ENCODE peak calls at places on chromosome 16, in four cellular contexts. V, U, X and G are unnamed samples.
A peak's percentile ranks its signal among the peaks of the same experiment; 100 is the strongest.

GRCh38 chr16:85640254-85640558 is 27.1 kb downstream of the GSE1 start:
- DNase-seq in V (no peak), U (no peak), X (no peak), G (no peak)

GRCh38 chr16:2319606-2320005 is 20.9 kb downstream of the ABCA3 start:
- DNase-seq in V (no peak), X (no peak), U (no peak), G (no peak)

GRCh38 chr16:73033271-73033998 is 14.5 kb downstream of the ZFHX3 start:
- DNase-seq in X (no peak), U (no peak), V (peak; percentile 94), G (no peak)

GRCh38 chr16:7369181-7369580 is 36.5 kb downstream of the RBFOX1 start:
- DNase-seq in U (no peak), X (no peak), V (no peak), G (no peak)

GRCh38 chr16:78816499-78817441 is 717.3 kb downstream of the WWOX start:
- DNase-seq in V (no peak), X (no peak), U (no peak), G (no peak)

GRCh38 chr16:70737377-70738082 is 51.7 kb upstream of the MTSS2 start:
- DNase-seq in V (no peak), U (no peak), X (peak; percentile 84), G (peak; percentile 65)

GRCh38 chr16:67892375-67892774 is 679 bp upstream of the PSKH1 start:
- DNase-seq in U (no peak), X (no peak), V (no peak), G (no peak)

GRCh38 chr16:74998481-74999207 is at the start of gene ZNRF1:
- DNase-seq in V (peak; percentile 90), X (peak; percentile 90), U (peak; percentile 60), G (peak; percentile 84)

GRCh38 chr16:73032548-73033270 is 15.2 kb downstream of the ZFHX3 start:
- DNase-seq in X (no peak), V (no peak), U (no peak), G (no peak)

GRCh38 chr16:64964126-64964540 is 157.7 kb downstream of the CDH11 start:
- DNase-seq in V (no peak), X (no peak), U (no peak), G (no peak)

GRCh38 chr16:83967838-83968482 is at the start of gene NECAB2:
- DNase-seq in U (peak; percentile 0), X (peak; percentile 87), V (peak; percentile 76), G (peak; percentile 4)

GRCh38 chr16:26756633-26757032 is 310.1 kb upstream of the C16orf82 start:
- DNase-seq in U (no peak), V (no peak), X (no peak), G (no peak)

GRCh38 chr16:49836218-49836617 is 19.7 kb downstream of the ZNF423 start:
- DNase-seq in V (no peak), X (no peak), U (no peak), G (no peak)

GRCh38 chr16:84933774-84934571 is 77.4 kb downstream of the ZDHHC7 start:
- DNase-seq in V (no peak), X (peak; percentile 89), U (no peak), G (no peak)

GRCh38 chr16:54334208-54334607 is 47.6 kb upstream of the IRX3 start:
- DNase-seq in V (no peak), U (no peak), X (peak; percentile 4), G (no peak)

GRCh38 chr16:84650062-84650991 is 2.0 kb downstream of the KLHL36 start:
- DNase-seq in V (no peak), U (no peak), X (no peak), G (no peak)

GRCh38 chr16:2462031-2462866 is 2.3 kb downstream of the TEDC2 start:
- DNase-seq in U (no peak), V (no peak), X (no peak), G (no peak)

GRCh38 chr16:89656435-89657121 is 930 bp downstream of the CHMP1A start:
- DNase-seq in V (no peak), X (no peak), U (no peak), G (no peak)

GRCh38 chr16:86566601-86566965 is at the start of gene FOXC2:
- DNase-seq in X (peak; percentile 87), V (peak; percentile 89), U (no peak), G (no peak)

GRCh38 chr16:68233835-68234187 is 2.1 kb downstream of the ESRP2 start:
- DNase-seq in X (no peak), V (no peak), U (no peak), G (no peak)

GRCh38 chr16:47657977-47658376 is 196.8 kb downstream of the PHKB start:
- DNase-seq in V (no peak), U (no peak), X (no peak), G (no peak)

GRCh38 chr16:78773316-78773715 is 673.9 kb downstream of the WWOX start:
- DNase-seq in U (no peak), V (no peak), X (no peak), G (no peak)

GRCh38 chr16:89785523-89786155 is 30.8 kb downstream of the FANCA start:
- DNase-seq in V (no peak), X (no peak), U (no peak), G (no peak)

GRCh38 chr16:49262501-49262900 is 19.1 kb downstream of the CBLN1 start:
- DNase-seq in X (no peak), U (no peak), V (no peak), G (no peak)

GRCh38 chr16:69706256-69706974 is 19.9 kb downstream of the NQO1 start:
- DNase-seq in X (no peak), U (no peak), V (no peak), G (no peak)

GRCh38 chr16:4682616-4683254 is 10.6 kb upstream of the NUDT16L1 start:
- DNase-seq in X (no peak), V (peak; percentile 68), U (no peak), G (no peak)

GRCh38 chr16:70254095-70254964 is 2.6 kb upstream of the EXOSC6 start:
- DNase-seq in U (no peak), V (no peak), X (no peak), G (no peak)

GRCh38 chr16:66905633-66906539 is 12.8 kb downstream of the CDH16 start:
- DNase-seq in U (peak; percentile 28), X (peak; percentile 87), V (peak; percentile 94), G (peak; percentile 43)

GRCh38 chr16:50539822-50540710 is 8.1 kb upstream of the NKD1 start:
- DNase-seq in U (peak; percentile 5), X (no peak), V (no peak), G (no peak)

GRCh38 chr16:10922328-10923145 is 19.7 kb downstream of the DEXI start:
- DNase-seq in X (peak; percentile 79), U (no peak), V (no peak), G (no peak)

GRCh38 chr16:56682703-56683397 is 580 bp downstream of the MT1X start:
- DNase-seq in U (no peak), V (peak; percentile 40), X (no peak), G (peak; percentile 7)

GRCh38 chr16:89155184-89155679 is 16.3 kb upstream of the CDH15 start:
- DNase-seq in U (no peak), V (no peak), X (no peak), G (no peak)

GRCh38 chr16:13856398-13856797 is 63.6 kb upstream of the ERCC4 start:
- DNase-seq in V (no peak), X (no peak), U (no peak), G (no peak)

GRCh38 chr16:64362193-64362592 is 759.7 kb downstream of the CDH11 start:
- DNase-seq in U (no peak), V (no peak), X (no peak), G (no peak)

GRCh38 chr16:4599037-4599436 is 15.7 kb downstream of the UBALD1 start:
- DNase-seq in U (no peak), V (no peak), X (no peak), G (no peak)

GRCh38 chr16:24700549-24701392 is 28.7 kb upstream of the TNRC6A start:
- DNase-seq in U (peak; percentile 7), X (peak; percentile 78), V (no peak), G (no peak)

GRCh38 chr16:87047221-87048037 is 269.8 kb downstream of the C16orf95 start:
- DNase-seq in U (peak; percentile 91), V (no peak), X (peak; percentile 56), G (no peak)

GRCh38 chr16:84283314-84284167 is 11.1 kb upstream of the WFDC1 start:
- DNase-seq in U (no peak), V (no peak), X (no peak), G (no peak)

GRCh38 chr16:88806491-88807111 is 3.0 kb downstream of the CDT1 start:
- DNase-seq in V (peak; percentile 31), U (no peak), X (no peak), G (no peak)

GRCh38 chr16:29909398-29909797 is 9.1 kb downstream of the ASPHD1 start:
- DNase-seq in V (no peak), U (no peak), X (peak; percentile 20), G (no peak)